ENCODE peak calls at places on chromosomes 7 and 10, in four cellular contexts. Z is ascending aorta, T is lower leg skin, S is MM.1S. X is an unnamed sample.

GRCh38 chr10:3741688-3742461 is 43.1 kb downstream of the KLF6 start:
- DNase-seq in Z (peak), T (no peak), S (peak), X (no peak)

GRCh38 chr10:8544057-8544380 is 489.5 kb downstream of the GATA3 start:
- DNase-seq in Z (no peak), T (no peak), S (no peak), X (no peak)

GRCh38 chr10:125159932-125160855 is at the start of gene CTBP2:
- DNase-seq in Z (no peak), T (peak), S (no peak), X (no peak)

GRCh38 chr7:52080493-52080892 is 763.9 kb upstream of the COBL start:
- DNase-seq in Z (no peak), T (no peak), S (no peak), X (no peak)

GRCh38 chr7:33986951-33987948 is 81.9 kb downstream of the BMPER start:
- DNase-seq in Z (no peak), T (no peak), S (no peak), X (peak)

GRCh38 chr10:93993782-93994668 is at the start of gene PLCE1:
- DNase-seq in Z (peak), T (peak), S (peak), X (no peak)

GRCh38 chr10:77182803-77183202 is 454.8 kb downstream of the KCNMA1 start:
- DNase-seq in Z (no peak), T (no peak), S (no peak), X (no peak)

GRCh38 chr10:22229756-22230330 is 12.0 kb upstream of the EBLN1 start:
- DNase-seq in Z (no peak), T (no peak), S (no peak), X (no peak)

GRCh38 chr10:125720002-125720382 is 483 bp downstream of the EDRF1 start:
- DNase-seq in Z (no peak), T (no peak), S (peak), X (no peak)

GRCh38 chr7:98281757-98282652 is 519 bp downstream of the BRI3 start:
- DNase-seq in Z (no peak), T (peak), S (no peak), X (no peak)

GRCh38 chr7:90768301-90768700 is 172.2 kb downstream of the CDK14 start:
- DNase-seq in Z (no peak), T (no peak), S (no peak), X (no peak)

GRCh38 chr7:35248576-35249536 is 5.0 kb downstream of the TBX20 start:
- DNase-seq in Z (no peak), T (no peak), S (no peak), X (no peak)

GRCh38 chr10:1058017-1058416 is 1.8 kb downstream of the WDR37 start:
- DNase-seq in Z (no peak), T (no peak), S (no peak), X (no peak)

GRCh38 chr10:84524435-84524834 is 196.0 kb downstream of the CCSER2 start:
- DNase-seq in Z (no peak), T (no peak), S (no peak), X (no peak)

GRCh38 chr7:127629268-127629854 is 11.4 kb upstream of the PAX4 start:
- DNase-seq in Z (no peak), T (no peak), S (peak), X (no peak)

GRCh38 chr10:107814865-107815487 is 650.5 kb upstream of the SORCS1 start:
- DNase-seq in Z (no peak), T (no peak), S (peak), X (peak)

GRCh38 chr10:133163889-133164815 is 4.1 kb downstream of the KNDC1 start:
- DNase-seq in Z (no peak), T (no peak), S (no peak), X (no peak)

GRCh38 chr10:57663401-57663800 is 604.3 kb downstream of the IPMK start:
- DNase-seq in Z (no peak), T (no peak), S (no peak), X (no peak)

GRCh38 chr7:36388423-36388822 is 1.2 kb upstream of the ANLN start:
- DNase-seq in Z (no peak), T (no peak), S (no peak), X (no peak)
- H3K4me3 ChIP-seq in Z (no peak), T (no peak), S (no peak), X (no peak)

GRCh38 chr7:142873281-142873784 is 12.2 kb downstream of the TRPV6 start:
- DNase-seq in Z (no peak), T (peak), S (peak), X (no peak)
- TF ChIP-seq CTCF in Z (no peak), T (no peak), S (peak), X (peak)

GRCh38 chr7:73557108-73557396 is 438 bp downstream of the BCL7B start:
- DNase-seq in Z (peak), T (peak), S (peak), X (peak)

GRCh38 chr7:73560035-73560835 is 2.7 kb upstream of the BCL7B start:
- DNase-seq in Z (no peak), T (no peak), S (peak), X (peak)

GRCh38 chr7:73556208-73557107 is 1.0 kb downstream of the BCL7B start:
- DNase-seq in Z (no peak), T (no peak), S (no peak), X (no peak)

GRCh38 chr7:73557397-73558257 is at the start of gene BCL7B:
- DNase-seq in Z (peak), T (peak), S (peak), X (no peak)

DNA sequence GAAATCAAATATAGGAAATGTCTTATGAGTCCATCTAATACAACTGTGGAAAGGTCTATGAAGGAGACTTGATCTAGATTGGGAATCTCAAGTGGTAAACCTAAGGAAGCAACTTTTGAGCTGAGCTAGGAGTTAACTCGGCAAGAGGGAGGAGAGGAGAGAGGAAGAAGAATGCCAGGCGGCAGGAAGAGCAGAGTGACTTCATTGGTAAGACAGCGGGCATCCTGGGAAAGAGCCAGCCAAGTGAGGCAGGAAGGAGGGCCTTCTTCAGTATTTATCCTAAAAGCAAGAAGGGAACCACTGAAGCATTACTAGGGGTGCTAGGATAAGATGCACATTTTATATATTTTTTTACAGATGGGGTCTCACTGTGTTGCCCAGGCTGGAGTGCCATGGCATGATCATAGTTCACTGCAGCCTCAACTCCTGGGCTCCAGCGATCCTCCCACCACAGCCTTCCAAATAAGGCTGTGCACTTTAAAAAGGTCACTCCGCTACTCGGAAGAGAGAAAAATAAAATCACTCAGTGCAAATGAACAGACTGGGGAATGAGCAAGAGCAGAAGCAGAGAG is 2.0 kb downstream of the BCL7B start:
- DNase-seq in Z (no peak), T (no peak), S (no peak), X (no peak)
- H3K4me3 ChIP-seq in Z (peak), T (no peak), S (peak), X (no peak)

GRCh38 chr7:45191361-45191760 is 33.8 kb downstream of the RAMP3 start:
- DNase-seq in Z (no peak), T (no peak), S (no peak), X (no peak)

GRCh38 chr7:45188736-45189135 is 31.1 kb downstream of the RAMP3 start:
- DNase-seq in Z (no peak), T (peak), S (no peak), X (no peak)

GRCh38 chr7:45190406-45191165 is 33.0 kb downstream of the RAMP3 start:
- DNase-seq in Z (no peak), T (peak), S (no peak), X (no peak)

GRCh38 chr7:45187946-45188411 is 30.4 kb downstream of the RAMP3 start:
- DNase-seq in Z (no peak), T (peak), S (no peak), X (no peak)

DNA sequence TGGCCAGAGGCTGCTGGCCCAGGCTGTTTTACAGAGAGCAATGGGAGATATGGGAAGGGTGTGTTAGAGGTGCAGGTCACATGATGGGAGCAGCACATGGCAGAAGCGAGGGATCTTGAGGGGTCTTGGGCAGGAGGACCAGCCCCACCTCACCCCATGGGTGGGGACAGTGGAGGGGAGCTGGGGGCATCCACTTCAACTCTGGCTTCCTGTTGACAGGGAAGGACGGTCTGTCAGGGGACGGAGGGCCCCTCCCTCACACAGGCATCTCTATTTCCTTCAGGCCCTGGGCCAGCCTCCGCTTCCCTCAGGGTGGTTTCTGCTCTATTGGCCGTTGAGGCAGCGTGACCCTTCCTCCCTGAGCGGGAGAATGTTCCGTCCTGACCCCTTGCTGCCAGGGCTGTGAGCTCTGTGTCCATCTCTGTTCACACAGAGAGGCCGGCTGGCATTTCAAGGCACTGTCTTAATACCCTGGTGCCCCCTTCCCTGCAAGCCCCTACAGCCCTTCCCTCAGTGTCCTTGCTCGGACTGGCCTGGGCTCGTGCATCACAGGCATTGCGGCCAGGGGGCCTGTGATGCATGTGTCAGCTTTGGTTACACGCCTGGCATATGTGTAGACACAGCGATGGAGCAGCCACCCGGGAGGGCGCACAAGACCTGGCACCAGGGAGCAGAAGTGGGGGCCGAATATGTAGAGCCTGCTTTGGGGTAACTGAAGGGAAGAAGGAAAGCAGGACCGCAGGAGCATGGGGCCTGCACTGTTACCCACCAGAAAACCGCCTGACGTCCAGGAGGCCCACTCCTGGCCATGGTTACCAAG is 31.8 kb downstream of the RAMP3 start:
- DNase-seq in Z (no peak), T (peak), S (no peak), X (no peak)
- TF ChIP-seq CTCF in Z (no peak), T (no peak), S (no peak), X (no peak)

DNA sequence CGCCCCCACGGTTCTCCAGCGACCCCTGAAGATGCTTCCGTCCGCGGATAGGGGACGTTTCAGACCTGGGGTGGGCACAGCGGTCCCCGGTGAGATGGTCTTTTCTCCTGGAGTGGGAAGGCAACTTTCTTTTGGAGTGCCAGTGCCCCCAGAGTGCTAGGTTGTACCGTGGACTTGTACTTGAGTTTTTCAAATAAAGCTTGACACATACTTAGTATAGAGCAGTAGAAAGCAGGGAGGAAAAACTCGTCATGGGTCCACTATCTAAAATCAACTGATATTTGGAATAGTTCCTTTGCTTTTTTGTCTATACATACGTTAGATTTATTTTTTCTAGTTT is 28.4 kb downstream of the RBM20 start:
- DNase-seq in Z (no peak), T (no peak), S (no peak), X (no peak)
- H3K4me3 ChIP-seq in Z (peak), T (peak), S (peak), X (peak)

DNA sequence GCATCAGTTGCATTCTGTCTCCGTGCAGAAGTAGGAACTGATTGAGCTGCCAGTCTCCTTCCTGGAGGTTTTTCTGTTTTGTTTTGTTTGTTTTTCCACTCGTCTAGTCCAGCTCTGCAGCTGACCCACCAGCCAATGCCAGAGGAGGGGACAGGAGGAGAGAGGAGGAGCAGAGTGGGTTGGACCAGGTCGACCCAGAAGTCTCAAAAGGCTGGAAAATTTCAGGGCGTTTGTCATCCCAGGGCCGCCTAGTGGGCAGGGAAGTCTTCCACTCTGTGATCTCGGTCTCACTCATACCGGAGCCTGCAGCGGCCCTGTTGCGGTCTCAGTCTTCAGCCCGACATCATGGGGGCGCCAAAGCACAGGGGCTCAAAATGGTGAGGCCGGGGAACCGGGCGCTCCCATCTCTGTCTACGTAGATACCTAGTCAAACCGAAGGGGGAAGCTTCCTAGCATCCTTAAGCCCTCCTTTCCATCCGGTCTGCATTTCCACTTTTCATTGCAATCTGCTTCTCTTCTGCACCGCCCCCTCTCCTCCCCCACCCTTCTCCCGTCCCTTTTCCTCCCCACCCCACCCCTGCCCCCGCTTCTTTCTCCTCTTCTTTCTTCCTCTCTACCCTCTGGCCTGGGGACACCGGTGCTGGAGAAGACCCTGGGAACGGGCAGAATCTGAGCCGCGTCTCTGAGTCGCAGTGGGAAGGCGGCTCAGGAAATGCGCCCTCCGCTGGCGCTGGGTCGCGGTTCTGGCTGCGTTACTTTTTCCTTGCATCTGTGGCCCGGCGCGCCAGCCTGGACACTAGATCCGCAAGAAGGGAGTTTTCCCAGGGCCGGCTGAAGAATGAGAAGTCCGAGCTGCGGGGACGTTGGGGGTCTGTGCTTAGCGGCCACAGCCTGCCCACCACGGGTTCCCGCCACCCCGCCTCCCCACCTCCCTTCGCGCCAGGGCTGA is 16.2 kb upstream of the PAX2 start:
- DNase-seq in Z (no peak), T (no peak), S (no peak), X (no peak)
- TF ChIP-seq CTCF in Z (no peak), T (no peak), S (peak), X (peak)

DNA sequence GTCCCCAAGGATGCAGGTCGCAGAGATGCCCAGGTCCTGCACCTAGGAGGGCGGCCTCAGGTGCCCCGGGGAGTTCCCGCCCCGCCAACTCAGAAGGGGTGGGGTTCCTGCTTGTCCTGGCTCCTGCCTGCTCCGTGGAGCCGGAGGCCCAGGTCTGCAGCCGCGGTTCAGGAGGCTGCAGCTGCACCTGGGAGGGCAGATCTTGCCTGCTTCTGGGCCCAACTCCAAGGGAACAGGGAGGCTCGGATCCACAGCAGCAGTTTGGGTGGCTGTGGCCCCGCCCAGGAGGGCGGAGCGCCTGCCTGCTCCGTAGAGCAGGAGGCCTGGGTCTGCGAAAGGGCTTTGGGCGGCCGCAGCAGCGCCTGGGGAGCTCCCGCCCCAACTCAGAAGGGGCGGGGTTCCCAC is 108.2 kb upstream of the EGR2 start:
- DNase-seq in Z (no peak), T (no peak), S (no peak), X (no peak)
- H3K4me3 ChIP-seq in Z (no peak), T (no peak), S (no peak), X (no peak)

DNA sequence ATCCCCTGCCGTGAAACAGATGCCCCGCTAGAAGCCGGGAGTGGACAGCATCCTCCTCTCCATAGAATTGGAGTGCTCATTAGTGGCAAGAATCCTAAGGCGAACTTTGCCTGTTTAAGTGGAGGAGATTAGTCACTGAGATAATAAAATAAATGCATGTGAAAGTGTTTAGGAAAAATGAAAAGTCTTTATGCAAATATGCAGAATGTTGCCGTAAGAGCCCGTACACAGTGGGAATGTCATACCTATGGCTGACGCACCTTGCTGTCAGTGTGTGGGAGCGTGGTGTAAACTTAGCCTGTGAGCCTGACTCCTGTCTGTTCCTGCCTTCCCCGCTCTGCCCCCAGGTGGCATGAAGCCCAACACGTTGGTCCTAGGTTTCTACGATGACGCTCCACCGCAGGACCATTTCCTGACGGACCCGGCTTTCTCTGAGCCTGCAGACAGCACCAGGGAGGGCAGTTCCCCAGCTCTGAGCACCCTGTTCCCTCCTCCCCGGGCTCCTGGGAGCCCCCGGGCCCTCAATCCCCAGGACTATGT is 1.7 kb upstream of the TRIP6 start:
- DNase-seq in Z (peak), T (no peak), S (no peak), X (no peak)
- TF ChIP-seq CTCF in Z (no peak), T (no peak), S (no peak), X (no peak)

GRCh38 chr7:28768577-28769147 is 189.5 kb downstream of the TRIL start:
- DNase-seq in Z (no peak), T (no peak), S (no peak), X (no peak)

GRCh38 chr7:28774529-28775057 is 183.5 kb downstream of the TRIL start:
- DNase-seq in Z (no peak), T (no peak), S (no peak), X (no peak)

GRCh38 chr7:28776463-28777157 is 181.5 kb downstream of the TRIL start:
- DNase-seq in Z (no peak), T (no peak), S (no peak), X (no peak)

GRCh38 chr7:28773423-28774129 is 184.6 kb downstream of the TRIL start:
- DNase-seq in Z (no peak), T (no peak), S (no peak), X (no peak)

GRCh38 chr7:28771901-28772622 is 186.1 kb downstream of the TRIL start:
- DNase-seq in Z (no peak), T (no peak), S (no peak), X (no peak)
- H3K4me3 ChIP-seq in Z (no peak), T (no peak), S (no peak), X (no peak)